ENCODE peak calls at places on chromosome 16, in seven cellular contexts. One of them, this sample, is unnamed.
A peak's percentile ranks its signal among the peaks of the same experiment; 100 is the strongest.

GRCh38 chr16:17258848-17259713 is 211.7 kb downstream of the XYLT1 start:
- DNase-seq in heart left ventricle: no peak
- DNase-seq in progenitor cell of endocrine pancreas: no peak
- DNase-seq in A549: peak; percentile 12
- DNase-seq in neural progenitor cell: no peak
- DNase-seq in HFFc6: no peak
- DNase-seq in tibial artery: peak; percentile 73
- DNase-seq in this sample: peak; percentile 80

GRCh38 chr16:23863511-23864422 is 28.0 kb downstream of the PRKCB start:
- DNase-seq in heart left ventricle: no peak
- DNase-seq in progenitor cell of endocrine pancreas: no peak
- DNase-seq in A549: no peak
- DNase-seq in neural progenitor cell: no peak
- DNase-seq in HFFc6: no peak
- DNase-seq in tibial artery: no peak
- DNase-seq in this sample: no peak

GRCh38 chr16:64459402-64459801 is 662.5 kb downstream of the CDH11 start:
- DNase-seq in heart left ventricle: no peak
- DNase-seq in progenitor cell of endocrine pancreas: no peak
- DNase-seq in A549: no peak
- DNase-seq in neural progenitor cell: no peak
- DNase-seq in HFFc6: no peak
- DNase-seq in tibial artery: no peak
- DNase-seq in this sample: no peak

GRCh38 chr16:58127033-58127556 is 2.1 kb downstream of the CFAP20 start:
- DNase-seq in heart left ventricle: no peak
- DNase-seq in progenitor cell of endocrine pancreas: no peak
- DNase-seq in A549: no peak
- DNase-seq in neural progenitor cell: peak; percentile 26
- DNase-seq in HFFc6: peak; percentile 83
- DNase-seq in tibial artery: no peak
- DNase-seq in this sample: no peak

GRCh38 chr16:25064967-25065366 is 46.6 kb upstream of the LCMT1 start:
- DNase-seq in heart left ventricle: peak; percentile 33
- DNase-seq in progenitor cell of endocrine pancreas: no peak
- DNase-seq in A549: no peak
- DNase-seq in neural progenitor cell: peak; percentile 13
- DNase-seq in HFFc6: no peak
- DNase-seq in tibial artery: no peak
- DNase-seq in this sample: no peak

GRCh38 chr16:54654429-54654828 is 276.2 kb upstream of the IRX5 start:
- DNase-seq in heart left ventricle: no peak
- DNase-seq in progenitor cell of endocrine pancreas: no peak
- DNase-seq in A549: no peak
- DNase-seq in neural progenitor cell: peak; percentile 59
- DNase-seq in HFFc6: no peak
- DNase-seq in tibial artery: no peak
- DNase-seq in this sample: no peak

GRCh38 chr16:19837984-19838707 is 46.5 kb downstream of the GPRC5B start:
- DNase-seq in heart left ventricle: no peak
- DNase-seq in progenitor cell of endocrine pancreas: no peak
- DNase-seq in A549: no peak
- DNase-seq in neural progenitor cell: peak; percentile 73
- DNase-seq in HFFc6: no peak
- DNase-seq in tibial artery: no peak
- DNase-seq in this sample: no peak

GRCh38 chr16:75385507-75386152 is 47.7 kb downstream of the CFDP1 start:
- DNase-seq in heart left ventricle: no peak
- DNase-seq in progenitor cell of endocrine pancreas: no peak
- DNase-seq in A549: peak; percentile 21
- DNase-seq in neural progenitor cell: peak; percentile 66
- DNase-seq in HFFc6: peak; percentile 70
- DNase-seq in tibial artery: no peak
- DNase-seq in this sample: no peak

GRCh38 chr16:29702307-29702706 is 23.3 kb downstream of the QPRT start:
- DNase-seq in heart left ventricle: no peak
- DNase-seq in progenitor cell of endocrine pancreas: no peak
- DNase-seq in A549: no peak
- DNase-seq in neural progenitor cell: no peak
- DNase-seq in HFFc6: no peak
- DNase-seq in tibial artery: no peak
- DNase-seq in this sample: peak; percentile 3

GRCh38 chr16:2003231-2003826 is 6.3 kb downstream of the ZNF598 start:
- DNase-seq in heart left ventricle: no peak
- DNase-seq in progenitor cell of endocrine pancreas: no peak
- DNase-seq in A549: no peak
- DNase-seq in neural progenitor cell: peak; percentile 1
- DNase-seq in HFFc6: no peak
- DNase-seq in tibial artery: no peak
- DNase-seq in this sample: no peak

GRCh38 chr16:86679490-86679889 is 101.1 kb downstream of the FOXL1 start:
- DNase-seq in heart left ventricle: no peak
- DNase-seq in progenitor cell of endocrine pancreas: no peak
- DNase-seq in A549: no peak
- DNase-seq in neural progenitor cell: no peak
- DNase-seq in HFFc6: no peak
- DNase-seq in tibial artery: no peak
- DNase-seq in this sample: no peak

GRCh38 chr16:88498576-88499208 is 45.6 kb downstream of the ZFPM1 start:
- DNase-seq in heart left ventricle: no peak
- DNase-seq in progenitor cell of endocrine pancreas: no peak
- DNase-seq in A549: no peak
- DNase-seq in neural progenitor cell: no peak
- DNase-seq in HFFc6: no peak
- DNase-seq in tibial artery: no peak
- DNase-seq in this sample: no peak

GRCh38 chr16:2977440-2977839 is 2.8 kb downstream of the PKMYT1 start:
- DNase-seq in heart left ventricle: no peak
- DNase-seq in progenitor cell of endocrine pancreas: no peak
- DNase-seq in A549: no peak
- DNase-seq in neural progenitor cell: no peak
- DNase-seq in HFFc6: no peak
- DNase-seq in tibial artery: no peak
- DNase-seq in this sample: no peak

GRCh38 chr16:10386517-10387377 is 886 bp downstream of the ATF7IP2 start:
- DNase-seq in heart left ventricle: no peak
- DNase-seq in progenitor cell of endocrine pancreas: no peak
- DNase-seq in A549: no peak
- DNase-seq in neural progenitor cell: no peak
- DNase-seq in HFFc6: no peak
- DNase-seq in tibial artery: no peak
- DNase-seq in this sample: no peak

GRCh38 chr16:72139908-72140307 is 32.0 kb downstream of the PMFBP1 start:
- DNase-seq in heart left ventricle: no peak
- DNase-seq in progenitor cell of endocrine pancreas: no peak
- DNase-seq in A549: no peak
- DNase-seq in neural progenitor cell: no peak
- DNase-seq in HFFc6: no peak
- DNase-seq in tibial artery: no peak
- DNase-seq in this sample: no peak

GRCh38 chr16:86337138-86337537 is 173.2 kb upstream of the FOXF1 start:
- DNase-seq in heart left ventricle: no peak
- DNase-seq in progenitor cell of endocrine pancreas: no peak
- DNase-seq in A549: no peak
- DNase-seq in neural progenitor cell: no peak
- DNase-seq in HFFc6: no peak
- DNase-seq in tibial artery: no peak
- DNase-seq in this sample: no peak

GRCh38 chr16:72938426-72939164 is 109.3 kb downstream of the ZFHX3 start:
- DNase-seq in heart left ventricle: peak; percentile 97
- DNase-seq in progenitor cell of endocrine pancreas: no peak
- DNase-seq in A549: peak; percentile 51
- DNase-seq in neural progenitor cell: peak; percentile 32
- DNase-seq in HFFc6: peak; percentile 71
- DNase-seq in tibial artery: peak; percentile 98
- DNase-seq in this sample: peak; percentile 72

GRCh38 chr16:88686062-88686438 is 257 bp downstream of the SNAI3 start:
- DNase-seq in heart left ventricle: no peak
- DNase-seq in progenitor cell of endocrine pancreas: no peak
- DNase-seq in A549: no peak
- DNase-seq in neural progenitor cell: no peak
- DNase-seq in HFFc6: no peak
- DNase-seq in tibial artery: no peak
- DNase-seq in this sample: no peak

GRCh38 chr16:8890549-8890921 is 8.4 kb downstream of the LITAFD start:
- DNase-seq in heart left ventricle: no peak
- DNase-seq in progenitor cell of endocrine pancreas: no peak
- DNase-seq in A549: no peak
- DNase-seq in neural progenitor cell: no peak
- DNase-seq in HFFc6: no peak
- DNase-seq in tibial artery: no peak
- DNase-seq in this sample: no peak

GRCh38 chr16:85173077-85173980 is 61.1 kb upstream of the CIBAR2 start:
- DNase-seq in heart left ventricle: no peak
- DNase-seq in progenitor cell of endocrine pancreas: no peak
- DNase-seq in A549: peak; percentile 70
- DNase-seq in neural progenitor cell: peak; percentile 31
- DNase-seq in HFFc6: peak; percentile 92
- DNase-seq in tibial artery: no peak
- DNase-seq in this sample: no peak

GRCh38 chr16:89143201-89143741 is 28.3 kb upstream of the CDH15 start:
- DNase-seq in heart left ventricle: no peak
- DNase-seq in progenitor cell of endocrine pancreas: no peak
- DNase-seq in A549: no peak
- DNase-seq in neural progenitor cell: no peak
- DNase-seq in HFFc6: no peak
- DNase-seq in tibial artery: no peak
- DNase-seq in this sample: peak; percentile 40

DNA sequence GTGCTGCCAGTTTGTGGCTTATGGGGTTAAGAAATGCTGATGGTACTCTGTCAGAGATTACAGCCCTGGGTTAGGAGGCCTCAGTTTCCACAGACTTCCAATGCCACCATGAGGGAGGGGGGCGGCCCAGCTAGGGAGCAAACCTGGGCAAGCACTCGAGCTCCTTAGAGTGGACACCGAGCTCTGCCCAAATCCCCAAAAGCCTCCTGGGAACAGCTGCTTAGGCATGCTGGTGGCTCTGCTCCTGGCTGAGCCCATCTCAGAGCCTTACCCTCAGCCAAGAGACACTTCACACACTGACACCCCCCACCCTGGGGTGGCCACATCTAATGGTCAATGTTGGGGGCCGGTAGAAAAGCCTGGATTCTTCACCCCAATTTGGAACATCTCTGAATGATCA is 66.1 kb downstream of the C16orf78 start:
- DNase-seq in heart left ventricle: no peak
- DNase-seq in progenitor cell of endocrine pancreas: no peak
- DNase-seq in A549: no peak
- DNase-seq in neural progenitor cell: no peak
- DNase-seq in HFFc6: no peak
- DNase-seq in tibial artery: peak; percentile 51
- DNase-seq in this sample: no peak
- TF ChIP-seq CTCF in heart left ventricle: no peak
- TF ChIP-seq CTCF in progenitor cell of endocrine pancreas: no peak
- TF ChIP-seq CTCF in A549: no peak
- TF ChIP-seq CTCF in neural progenitor cell: no peak
- TF ChIP-seq CTCF in HFFc6: no peak
- TF ChIP-seq CTCF in tibial artery: no peak
- TF ChIP-seq CTCF in this sample: no peak

GRCh38 chr16:13896543-13897182 is 23.3 kb upstream of the ERCC4 start:
- DNase-seq in heart left ventricle: no peak
- DNase-seq in progenitor cell of endocrine pancreas: no peak
- DNase-seq in A549: no peak
- DNase-seq in neural progenitor cell: no peak
- DNase-seq in HFFc6: no peak
- DNase-seq in tibial artery: no peak
- DNase-seq in this sample: no peak
- TF ChIP-seq CTCF in heart left ventricle: peak; percentile 7
- TF ChIP-seq CTCF in progenitor cell of endocrine pancreas: no peak
- TF ChIP-seq CTCF in A549: peak; percentile 33
- TF ChIP-seq CTCF in neural progenitor cell: peak; percentile 30
- TF ChIP-seq CTCF in HFFc6: peak; percentile 72
- TF ChIP-seq CTCF in tibial artery: no peak
- TF ChIP-seq CTCF in this sample: peak; percentile 16

GRCh38 chr16:13561276-13561675 is 358.7 kb upstream of the ERCC4 start:
- DNase-seq in heart left ventricle: no peak
- DNase-seq in progenitor cell of endocrine pancreas: no peak
- DNase-seq in A549: no peak
- DNase-seq in neural progenitor cell: no peak
- DNase-seq in HFFc6: no peak
- DNase-seq in tibial artery: no peak
- DNase-seq in this sample: no peak
- TF ChIP-seq CTCF in heart left ventricle: no peak
- TF ChIP-seq CTCF in progenitor cell of endocrine pancreas: no peak
- TF ChIP-seq CTCF in A549: no peak
- TF ChIP-seq CTCF in neural progenitor cell: no peak
- TF ChIP-seq CTCF in HFFc6: no peak
- TF ChIP-seq CTCF in tibial artery: no peak
- TF ChIP-seq CTCF in this sample: no peak

DNA sequence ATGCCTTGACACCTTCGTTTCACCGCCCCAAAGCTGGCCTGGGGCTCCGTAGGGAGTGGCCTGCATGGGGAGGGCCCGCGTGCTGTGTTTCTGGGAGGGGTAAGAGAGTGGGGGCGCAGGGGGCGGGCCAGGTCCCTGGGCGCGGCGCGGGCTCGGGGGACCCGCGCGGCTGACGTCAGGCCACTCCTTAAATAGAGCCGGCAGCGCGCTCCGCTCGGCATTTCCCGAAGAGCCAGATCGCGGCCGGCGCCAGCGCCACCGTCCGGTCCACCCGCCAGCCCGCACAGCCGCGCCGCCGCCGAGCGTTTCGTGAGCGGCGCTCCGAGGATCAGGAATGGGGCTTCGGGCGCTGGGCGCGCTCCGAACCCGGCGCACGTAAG is at the start of gene HS3ST2:
- DNase-seq in heart left ventricle: peak; percentile 49
- DNase-seq in progenitor cell of endocrine pancreas: peak; percentile 24
- DNase-seq in A549: no peak
- DNase-seq in neural progenitor cell: peak; percentile 92
- DNase-seq in HFFc6: no peak
- DNase-seq in tibial artery: peak; percentile 76
- DNase-seq in this sample: no peak
- TF ChIP-seq CTCF in heart left ventricle: peak; percentile 39
- TF ChIP-seq CTCF in progenitor cell of endocrine pancreas: peak; percentile 54
- TF ChIP-seq CTCF in A549: no peak
- TF ChIP-seq CTCF in neural progenitor cell: peak; percentile 59
- TF ChIP-seq CTCF in HFFc6: peak; percentile 16
- TF ChIP-seq CTCF in tibial artery: peak; percentile 41
- TF ChIP-seq CTCF in this sample: no peak